ENCODE peak calls at places on chromosomes 7 and 10, in four cellular contexts. One of them, this sample, is unnamed.

GRCh38 chr10:12221323-12222298 is 25.6 kb downstream of the CDC123 start:
- DNase-seq in breast epithelium: no peak
- DNase-seq in fibroblast of pulmonary artery: no peak
- DNase-seq in GM12865: no peak
- DNase-seq in this sample: no peak

GRCh38 chr7:64630496-64630895 is 35.4 kb upstream of the ZNF107 start:
- DNase-seq in breast epithelium: no peak
- DNase-seq in fibroblast of pulmonary artery: peak; percentile 32
- DNase-seq in GM12865: no peak
- DNase-seq in this sample: peak; percentile 13

GRCh38 chr10:132827861-132828539 is 42.1 kb upstream of the NKX6-2 start:
- DNase-seq in breast epithelium: no peak
- DNase-seq in fibroblast of pulmonary artery: no peak
- DNase-seq in GM12865: no peak
- DNase-seq in this sample: no peak

GRCh38 chr7:46492460-46492859 is 571.4 kb upstream of the IGFBP3 start:
- DNase-seq in breast epithelium: no peak
- DNase-seq in fibroblast of pulmonary artery: no peak
- DNase-seq in GM12865: no peak
- DNase-seq in this sample: no peak

GRCh38 chr7:5420108-5420840 is 3.4 kb downstream of the TNRC18 start:
- DNase-seq in breast epithelium: no peak
- DNase-seq in fibroblast of pulmonary artery: no peak
- DNase-seq in GM12865: no peak
- DNase-seq in this sample: no peak

GRCh38 chr7:104931181-104931781 is 82.7 kb upstream of the KMT2E start:
- DNase-seq in breast epithelium: no peak
- DNase-seq in fibroblast of pulmonary artery: peak; percentile 19
- DNase-seq in GM12865: no peak
- DNase-seq in this sample: no peak

GRCh38 chr10:122232781-122233180 is 38.3 kb upstream of the BTBD16 start:
- DNase-seq in breast epithelium: no peak
- DNase-seq in fibroblast of pulmonary artery: peak; percentile 84
- DNase-seq in GM12865: no peak
- DNase-seq in this sample: peak; percentile 7

GRCh38 chr10:43700306-43700705 is 51.6 kb upstream of the ZNF32 start:
- DNase-seq in breast epithelium: no peak
- DNase-seq in fibroblast of pulmonary artery: peak; percentile 33
- DNase-seq in GM12865: no peak
- DNase-seq in this sample: peak; percentile 49

GRCh38 chr7:66330961-66331360 is 125.8 kb downstream of the TPST1 start:
- DNase-seq in breast epithelium: no peak
- DNase-seq in fibroblast of pulmonary artery: peak; percentile 69
- DNase-seq in GM12865: no peak
- DNase-seq in this sample: peak; percentile 69

GRCh38 chr10:132384618-132385510 is 12.1 kb upstream of the PWWP2B start:
- DNase-seq in breast epithelium: no peak
- DNase-seq in fibroblast of pulmonary artery: no peak
- DNase-seq in GM12865: no peak
- DNase-seq in this sample: no peak

GRCh38 chr7:6259257-6259656 is 13.2 kb downstream of the CYTH3 start:
- DNase-seq in breast epithelium: no peak
- DNase-seq in fibroblast of pulmonary artery: no peak
- DNase-seq in GM12865: no peak
- DNase-seq in this sample: no peak

GRCh38 chr10:106942035-106942662 is 222.4 kb downstream of the SORCS1 start:
- DNase-seq in breast epithelium: no peak
- DNase-seq in fibroblast of pulmonary artery: no peak
- DNase-seq in GM12865: no peak
- DNase-seq in this sample: no peak

GRCh38 chr7:31896929-31897328 is 173.3 kb downstream of the PDE1C start:
- DNase-seq in breast epithelium: no peak
- DNase-seq in fibroblast of pulmonary artery: no peak
- DNase-seq in GM12865: no peak
- DNase-seq in this sample: peak; percentile 37

GRCh38 chr7:96949766-96950165 is 55.6 kb upstream of the DLX6 start:
- DNase-seq in breast epithelium: peak; percentile 28
- DNase-seq in fibroblast of pulmonary artery: peak; percentile 10
- DNase-seq in GM12865: no peak
- DNase-seq in this sample: peak; percentile 40

GRCh38 chr7:91264924-91265681 is 870 bp downstream of the FZD1 start:
- DNase-seq in breast epithelium: peak; percentile 37
- DNase-seq in fibroblast of pulmonary artery: peak; percentile 73
- DNase-seq in GM12865: peak; percentile 85
- DNase-seq in this sample: peak; percentile 75

GRCh38 chr7:64611717-64612116 is 48.8 kb upstream of the ZNF680 start:
- DNase-seq in breast epithelium: no peak
- DNase-seq in fibroblast of pulmonary artery: no peak
- DNase-seq in GM12865: no peak
- DNase-seq in this sample: no peak

GRCh38 chr10:8444630-8445029 is 390.1 kb downstream of the GATA3 start:
- DNase-seq in breast epithelium: no peak
- DNase-seq in fibroblast of pulmonary artery: peak; percentile 37
- DNase-seq in GM12865: no peak
- DNase-seq in this sample: no peak

GRCh38 chr10:112509558-112510299 is 62.7 kb downstream of the VTI1A start:
- DNase-seq in breast epithelium: no peak
- DNase-seq in fibroblast of pulmonary artery: no peak
- DNase-seq in GM12865: no peak
- DNase-seq in this sample: no peak

GRCh38 chr7:78794101-78794500 is 659.4 kb downstream of the MAGI2 start:
- DNase-seq in breast epithelium: no peak
- DNase-seq in fibroblast of pulmonary artery: peak; percentile 1
- DNase-seq in GM12865: no peak
- DNase-seq in this sample: peak; percentile 54

GRCh38 chr7:1977059-1977875 is 255.5 kb downstream of the MAD1L1 start:
- DNase-seq in breast epithelium: no peak
- DNase-seq in fibroblast of pulmonary artery: no peak
- DNase-seq in GM12865: no peak
- DNase-seq in this sample: no peak

GRCh38 chr7:103592844-103593243 is 146.8 kb upstream of the SLC26A5 start:
- DNase-seq in breast epithelium: no peak
- DNase-seq in fibroblast of pulmonary artery: no peak
- DNase-seq in GM12865: no peak
- DNase-seq in this sample: no peak

GRCh38 chr10:131132681-131133080 is 178.8 kb downstream of the TCERG1L start:
- DNase-seq in breast epithelium: no peak
- DNase-seq in fibroblast of pulmonary artery: no peak
- DNase-seq in GM12865: no peak
- DNase-seq in this sample: no peak
- H3K4me3 ChIP-seq in breast epithelium: no peak overlapping the region
- H3K4me3 ChIP-seq in fibroblast of pulmonary artery: no peak overlapping the region
- H3K4me3 ChIP-seq in GM12865: no peak overlapping the region
- H3K4me3 ChIP-seq in this sample: no peak overlapping the region

DNA sequence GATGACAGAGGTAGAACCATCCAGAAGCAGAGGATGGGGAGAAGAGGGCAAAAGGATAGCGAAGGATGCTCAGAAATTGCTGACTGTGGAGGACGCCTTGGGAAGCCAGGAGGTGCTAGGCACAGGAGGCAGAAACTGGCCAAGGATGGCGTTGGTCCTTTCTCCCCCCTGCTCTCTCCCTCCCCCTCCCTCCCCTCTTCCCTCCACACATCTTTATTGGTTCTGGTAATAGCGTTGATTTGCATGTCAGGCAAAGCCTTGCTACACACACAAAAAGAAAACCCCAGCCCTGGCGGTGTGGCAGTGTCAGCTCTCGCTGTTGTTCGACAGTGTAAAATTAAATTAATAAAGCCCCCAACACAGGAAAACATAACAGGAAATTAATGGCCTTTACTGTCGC is 47.2 kb downstream of the PAX2 start:
- DNase-seq in breast epithelium: no peak
- DNase-seq in fibroblast of pulmonary artery: no peak
- DNase-seq in GM12865: no peak
- DNase-seq in this sample: no peak
- TF ChIP-seq CTCF in breast epithelium: no peak
- TF ChIP-seq CTCF in fibroblast of pulmonary artery: no peak
- TF ChIP-seq CTCF in GM12865: no peak
- TF ChIP-seq CTCF in this sample: no peak

GRCh38 chr7:155529346-155529745 is 17.0 kb downstream of the CNPY1 start:
- DNase-seq in breast epithelium: no peak
- DNase-seq in fibroblast of pulmonary artery: no peak
- DNase-seq in GM12865: no peak
- DNase-seq in this sample: no peak
- H3K4me3 ChIP-seq in breast epithelium: no peak overlapping the region
- H3K4me3 ChIP-seq in fibroblast of pulmonary artery: no peak overlapping the region
- H3K4me3 ChIP-seq in GM12865: no peak overlapping the region
- H3K4me3 ChIP-seq in this sample: no peak overlapping the region

GRCh38 chr7:87058739-87059524 is 522 bp downstream of the ELAPOR2 start:
- DNase-seq in breast epithelium: peak; percentile 19
- DNase-seq in fibroblast of pulmonary artery: no peak
- DNase-seq in GM12865: no peak
- DNase-seq in this sample: no peak

GRCh38 chr7:87056346-87056745 is 3.1 kb downstream of the ELAPOR2 start:
- DNase-seq in breast epithelium: no peak
- DNase-seq in fibroblast of pulmonary artery: no peak
- DNase-seq in GM12865: no peak
- DNase-seq in this sample: peak; percentile 7

GRCh38 chr7:87060288-87060537 is 759 bp upstream of the ELAPOR2 start:
- DNase-seq in breast epithelium: no peak
- DNase-seq in fibroblast of pulmonary artery: no peak
- DNase-seq in GM12865: no peak
- DNase-seq in this sample: no peak

GRCh38 chr7:87057210-87057609 is 2.2 kb downstream of the ELAPOR2 start:
- DNase-seq in breast epithelium: no peak
- DNase-seq in fibroblast of pulmonary artery: no peak
- DNase-seq in GM12865: no peak
- DNase-seq in this sample: no peak

DNA sequence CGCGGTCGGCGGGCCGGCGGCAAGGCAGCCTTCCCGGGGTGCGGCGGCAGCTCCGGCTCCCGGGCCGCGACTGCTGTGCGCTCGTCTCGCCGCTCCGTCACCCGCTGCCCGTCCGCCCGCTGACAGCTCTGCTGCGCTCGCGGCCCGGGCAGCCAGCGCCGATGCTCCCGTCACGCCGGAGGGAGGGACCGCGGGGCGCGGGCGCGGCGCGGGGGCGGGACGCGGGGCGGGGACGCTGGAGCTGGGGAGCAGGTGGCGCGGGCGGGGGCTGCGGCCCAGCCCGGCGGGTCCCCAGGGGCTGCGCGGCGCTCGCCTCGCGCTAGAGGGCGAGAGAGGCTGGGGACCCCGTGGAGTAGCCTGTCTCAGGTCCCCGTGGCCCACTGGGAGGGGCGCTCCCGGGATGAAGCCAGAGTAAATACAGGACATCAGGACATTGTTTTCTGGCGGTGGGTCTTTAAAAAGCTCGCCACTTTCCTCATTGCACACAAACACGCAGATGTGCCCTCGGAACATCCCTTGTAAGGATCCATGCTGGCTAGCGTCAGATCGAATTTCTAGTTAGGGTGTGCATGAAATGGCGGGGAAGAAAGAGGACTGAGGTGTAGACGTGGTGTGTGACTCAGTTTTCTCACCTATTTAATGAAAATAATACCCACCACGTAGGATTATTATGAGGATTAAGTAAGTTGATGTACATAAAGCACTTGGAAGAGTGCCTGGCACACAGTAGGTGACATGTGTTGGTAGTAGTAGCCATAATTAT is at the start of gene ELAPOR2:
- DNase-seq in breast epithelium: peak; percentile 66
- DNase-seq in fibroblast of pulmonary artery: peak; percentile 40
- DNase-seq in GM12865: peak; percentile 88
- DNase-seq in this sample: peak; percentile 17
- TF ChIP-seq CTCF in breast epithelium: no peak
- TF ChIP-seq CTCF in fibroblast of pulmonary artery: peak; percentile 7
- TF ChIP-seq CTCF in GM12865: peak; percentile 63
- TF ChIP-seq CTCF in this sample: no peak